ENCODE peak calls at places on chromosomes 5 and 9, in seven cellular contexts. One of them, this sample, is unnamed.

GRCh38 chr5:100746730-100747129 is 156.4 kb downstream of the ST8SIA4 start:
- DNase-seq in mesenchymal stem cell: no peak
- DNase-seq in H9: no peak
- DNase-seq in IMR-90: no peak
- DNase-seq in neuronal stem cell: no peak
- DNase-seq in trophoblast cell: no peak
- DNase-seq in H1: no peak
- DNase-seq in this sample: no peak

GRCh38 chr5:91151947-91152346 is 231.2 kb downstream of the ARRDC3 start:
- DNase-seq in H1: no peak
- DNase-seq in trophoblast cell: peak; percentile 64
- DNase-seq in IMR-90: peak; percentile 90
- DNase-seq in H9: no peak
- DNase-seq in neuronal stem cell: no peak
- DNase-seq in mesenchymal stem cell: peak; percentile 88
- DNase-seq in this sample: peak; percentile 49

GRCh38 chr5:154364845-154365244 is 81.0 kb upstream of the SAP30L start:
- DNase-seq in neuronal stem cell: no peak
- DNase-seq in trophoblast cell: no peak
- DNase-seq in H1: no peak
- DNase-seq in H9: no peak
- DNase-seq in mesenchymal stem cell: no peak
- DNase-seq in IMR-90: no peak
- DNase-seq in this sample: no peak

GRCh38 chr9:135070198-135070951 is 17.1 kb upstream of the OLFM1 start:
- DNase-seq in H9: peak; percentile 30
- DNase-seq in IMR-90: no peak
- DNase-seq in neuronal stem cell: no peak
- DNase-seq in H1: no peak
- DNase-seq in trophoblast cell: no peak
- DNase-seq in mesenchymal stem cell: no peak
- DNase-seq in this sample: peak; percentile 39

GRCh38 chr9:97387936-97388684 is 23.8 kb upstream of the TDRD7 start:
- DNase-seq in mesenchymal stem cell: no peak
- DNase-seq in H1: no peak
- DNase-seq in H9: peak; percentile 62
- DNase-seq in neuronal stem cell: no peak
- DNase-seq in IMR-90: no peak
- DNase-seq in trophoblast cell: no peak
- DNase-seq in this sample: peak; percentile 49

GRCh38 chr5:73796164-73797141 is 170.5 kb downstream of the ARHGEF28 start:
- DNase-seq in H9: no peak
- DNase-seq in IMR-90: peak; percentile 98
- DNase-seq in mesenchymal stem cell: peak; percentile 96
- DNase-seq in neuronal stem cell: no peak
- DNase-seq in trophoblast cell: peak; percentile 54
- DNase-seq in H1: no peak
- DNase-seq in this sample: peak; percentile 69

GRCh38 chr5:159208508-159209437 is 580 bp downstream of the RNF145 start:
- DNase-seq in H1: no peak
- DNase-seq in IMR-90: peak; percentile 28
- DNase-seq in trophoblast cell: peak; percentile 33
- DNase-seq in mesenchymal stem cell: peak; percentile 50
- DNase-seq in neuronal stem cell: peak; percentile 46
- DNase-seq in H9: peak; percentile 58
- DNase-seq in this sample: peak; percentile 86

GRCh38 chr5:34743878-34744277 is 87.8 kb downstream of the RAI14 start:
- DNase-seq in IMR-90: peak; percentile 96
- DNase-seq in mesenchymal stem cell: peak; percentile 96
- DNase-seq in H1: no peak
- DNase-seq in neuronal stem cell: no peak
- DNase-seq in trophoblast cell: peak; percentile 82
- DNase-seq in H9: no peak
- DNase-seq in this sample: no peak

GRCh38 chr5:2330731-2331130 is 420.7 kb downstream of the IRX2 start:
- DNase-seq in IMR-90: no peak
- DNase-seq in neuronal stem cell: no peak
- DNase-seq in H9: no peak
- DNase-seq in H1: no peak
- DNase-seq in trophoblast cell: no peak
- DNase-seq in mesenchymal stem cell: no peak
- DNase-seq in this sample: no peak

GRCh38 chr9:4666042-4666699 is at the start of gene SPATA6L:
- DNase-seq in trophoblast cell: peak; percentile 61
- DNase-seq in H9: peak; percentile 29
- DNase-seq in mesenchymal stem cell: peak; percentile 73
- DNase-seq in H1: no peak
- DNase-seq in neuronal stem cell: no peak
- DNase-seq in IMR-90: peak; percentile 45
- DNase-seq in this sample: peak; percentile 51

GRCh38 chr5:67402526-67402925 is 205.9 kb upstream of the CD180 start:
- DNase-seq in H1: no peak
- DNase-seq in mesenchymal stem cell: no peak
- DNase-seq in trophoblast cell: no peak
- DNase-seq in H9: no peak
- DNase-seq in neuronal stem cell: no peak
- DNase-seq in IMR-90: no peak
- DNase-seq in this sample: no peak

GRCh38 chr5:102411-103043 is 10.6 kb downstream of the PLEKHG4B start:
- DNase-seq in trophoblast cell: no peak
- DNase-seq in H9: no peak
- DNase-seq in H1: no peak
- DNase-seq in mesenchymal stem cell: no peak
- DNase-seq in neuronal stem cell: no peak
- DNase-seq in IMR-90: peak; percentile 8
- DNase-seq in this sample: no peak

GRCh38 chr9:96486351-96487029 is 36.5 kb downstream of the HABP4 start:
- DNase-seq in neuronal stem cell: no peak
- DNase-seq in mesenchymal stem cell: peak; percentile 78
- DNase-seq in H1: no peak
- DNase-seq in IMR-90: peak; percentile 82
- DNase-seq in trophoblast cell: no peak
- DNase-seq in H9: no peak
- DNase-seq in this sample: no peak

GRCh38 chr9:88658311-88658822 is 123.4 kb downstream of the NXNL2 start:
- DNase-seq in H9: no peak
- DNase-seq in mesenchymal stem cell: peak; percentile 30
- DNase-seq in trophoblast cell: no peak
- DNase-seq in IMR-90: no peak
- DNase-seq in neuronal stem cell: no peak
- DNase-seq in H1: no peak
- DNase-seq in this sample: no peak

GRCh38 chr5:170861855-170862766 is at the start of gene RANBP17:
- DNase-seq in trophoblast cell: peak; percentile 87
- DNase-seq in H9: peak; percentile 88
- DNase-seq in IMR-90: peak; percentile 67
- DNase-seq in mesenchymal stem cell: peak; percentile 82
- DNase-seq in H1: peak; percentile 64
- DNase-seq in neuronal stem cell: peak; percentile 71
- DNase-seq in this sample: peak; percentile 93

GRCh38 chr5:35404701-35405100 is 174.4 kb upstream of the PRLR start:
- DNase-seq in IMR-90: no peak
- DNase-seq in trophoblast cell: peak; percentile 51
- DNase-seq in H1: no peak
- DNase-seq in mesenchymal stem cell: no peak
- DNase-seq in H9: no peak
- DNase-seq in neuronal stem cell: no peak
- DNase-seq in this sample: no peak

GRCh38 chr9:88593537-88594185 is 58.7 kb downstream of the NXNL2 start:
- DNase-seq in trophoblast cell: peak; percentile 73
- DNase-seq in IMR-90: peak; percentile 74
- DNase-seq in mesenchymal stem cell: peak; percentile 71
- DNase-seq in H9: no peak
- DNase-seq in H1: no peak
- DNase-seq in neuronal stem cell: peak; percentile 12
- DNase-seq in this sample: peak; percentile 22

GRCh38 chr9:92439921-92440750 is 15.9 kb upstream of the OMD start:
- DNase-seq in mesenchymal stem cell: peak; percentile 35
- DNase-seq in trophoblast cell: peak; percentile 46
- DNase-seq in H1: no peak
- DNase-seq in H9: no peak
- DNase-seq in neuronal stem cell: no peak
- DNase-seq in IMR-90: peak; percentile 90
- DNase-seq in this sample: no peak

GRCh38 chr5:139157556-139157955 is 40.6 kb downstream of the SIL1 start:
- DNase-seq in neuronal stem cell: no peak
- DNase-seq in H9: no peak
- DNase-seq in IMR-90: no peak
- DNase-seq in trophoblast cell: peak; percentile 51
- DNase-seq in H1: no peak
- DNase-seq in mesenchymal stem cell: no peak
- DNase-seq in this sample: no peak

GRCh38 chr9:26937816-26938371 is 9.1 kb downstream of the PLAA start:
- DNase-seq in H1: no peak
- DNase-seq in trophoblast cell: no peak
- DNase-seq in mesenchymal stem cell: no peak
- DNase-seq in neuronal stem cell: no peak
- DNase-seq in IMR-90: no peak
- DNase-seq in H9: no peak
- DNase-seq in this sample: no peak
- H2BK5ac ChIP-seq in H1: no peak overlapping the region
- H2BK5ac ChIP-seq in trophoblast cell: no peak overlapping the region
- H2BK5ac ChIP-seq in mesenchymal stem cell: no peak overlapping the region
- H2BK5ac ChIP-seq in neuronal stem cell: no peak overlapping the region
- H2BK5ac ChIP-seq in IMR-90: no peak overlapping the region
- H2BK5ac ChIP-seq in H9: no peak overlapping the region
- H2BK5ac ChIP-seq in this sample: no peak overlapping the region

DNA sequence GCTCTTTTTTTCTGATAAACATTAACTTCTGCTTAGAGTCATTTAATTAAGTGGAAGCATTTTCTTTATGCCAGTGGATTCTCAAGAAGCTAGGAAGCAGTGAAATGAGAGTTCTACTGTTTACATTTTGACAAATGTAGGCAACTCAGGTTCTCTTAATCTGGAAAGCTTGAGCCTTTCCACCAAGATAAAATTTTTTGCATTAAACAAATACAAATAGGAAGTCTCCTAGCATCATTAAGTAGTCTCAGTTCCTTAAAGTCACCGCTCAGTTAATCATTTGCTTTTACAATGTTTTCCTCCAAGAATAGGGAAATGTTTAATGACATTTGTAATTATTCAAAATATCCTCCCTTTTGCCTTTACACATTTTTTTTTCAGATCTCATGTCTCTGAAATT is 290.4 kb upstream of the PDE4D start:
- DNase-seq in H9: no peak
- DNase-seq in neuronal stem cell: no peak
- DNase-seq in H1: no peak
- DNase-seq in trophoblast cell: no peak
- DNase-seq in mesenchymal stem cell: no peak
- DNase-seq in IMR-90: no peak
- DNase-seq in this sample: no peak
- H2BK5ac ChIP-seq in H9: no peak overlapping the region
- H2BK5ac ChIP-seq in neuronal stem cell: no peak overlapping the region
- H2BK5ac ChIP-seq in H1: no peak overlapping the region
- H2BK5ac ChIP-seq in trophoblast cell: no peak overlapping the region
- H2BK5ac ChIP-seq in mesenchymal stem cell: no peak overlapping the region
- H2BK5ac ChIP-seq in IMR-90: no peak overlapping the region
- H2BK5ac ChIP-seq in this sample: no peak overlapping the region

GRCh38 chr5:133433641-133434040 is 178.7 kb downstream of the FSTL4 start:
- DNase-seq in trophoblast cell: no peak
- DNase-seq in mesenchymal stem cell: no peak
- DNase-seq in IMR-90: no peak
- DNase-seq in neuronal stem cell: no peak
- DNase-seq in H1: no peak
- DNase-seq in H9: no peak
- DNase-seq in this sample: peak; percentile 50
- H2BK5ac ChIP-seq in trophoblast cell: no peak overlapping the region
- H2BK5ac ChIP-seq in mesenchymal stem cell: no peak overlapping the region
- H2BK5ac ChIP-seq in IMR-90: no peak overlapping the region
- H2BK5ac ChIP-seq in neuronal stem cell: no peak overlapping the region
- H2BK5ac ChIP-seq in H1: no peak overlapping the region
- H2BK5ac ChIP-seq in H9: no peak overlapping the region
- H2BK5ac ChIP-seq in this sample: no peak overlapping the region

GRCh38 chr5:58040851-58041250 is 419.0 kb downstream of the PLK2 start:
- DNase-seq in H9: no peak
- DNase-seq in H1: no peak
- DNase-seq in neuronal stem cell: no peak
- DNase-seq in IMR-90: no peak
- DNase-seq in mesenchymal stem cell: no peak
- DNase-seq in trophoblast cell: peak; percentile 0
- DNase-seq in this sample: no peak

GRCh38 chr5:58043607-58043945 is 416.3 kb downstream of the PLK2 start:
- DNase-seq in mesenchymal stem cell: no peak
- DNase-seq in trophoblast cell: no peak
- DNase-seq in H9: no peak
- DNase-seq in IMR-90: no peak
- DNase-seq in neuronal stem cell: no peak
- DNase-seq in H1: no peak
- DNase-seq in this sample: no peak

GRCh38 chr5:58044166-58044565 is 415.7 kb downstream of the PLK2 start:
- DNase-seq in H1: no peak
- DNase-seq in IMR-90: no peak
- DNase-seq in mesenchymal stem cell: no peak
- DNase-seq in neuronal stem cell: no peak
- DNase-seq in trophoblast cell: peak; percentile 91
- DNase-seq in H9: no peak
- DNase-seq in this sample: no peak

GRCh38 chr5:58041884-58042283 is 418.0 kb downstream of the PLK2 start:
- DNase-seq in IMR-90: no peak
- DNase-seq in mesenchymal stem cell: no peak
- DNase-seq in trophoblast cell: peak; percentile 1
- DNase-seq in neuronal stem cell: no peak
- DNase-seq in H9: no peak
- DNase-seq in H1: no peak
- DNase-seq in this sample: no peak

GRCh38 chr5:58042933-58043606 is 416.8 kb downstream of the PLK2 start:
- DNase-seq in trophoblast cell: peak; percentile 88
- DNase-seq in mesenchymal stem cell: peak; percentile 18
- DNase-seq in H1: no peak
- DNase-seq in neuronal stem cell: no peak
- DNase-seq in IMR-90: peak; percentile 16
- DNase-seq in H9: no peak
- DNase-seq in this sample: peak; percentile 89
- H2BK5ac ChIP-seq in trophoblast cell: no peak overlapping the region
- H2BK5ac ChIP-seq in mesenchymal stem cell: no peak overlapping the region
- H2BK5ac ChIP-seq in H1: no peak overlapping the region
- H2BK5ac ChIP-seq in neuronal stem cell: no peak overlapping the region
- H2BK5ac ChIP-seq in IMR-90: no peak overlapping the region
- H2BK5ac ChIP-seq in H9: no peak overlapping the region
- H2BK5ac ChIP-seq in this sample: no peak overlapping the region

DNA sequence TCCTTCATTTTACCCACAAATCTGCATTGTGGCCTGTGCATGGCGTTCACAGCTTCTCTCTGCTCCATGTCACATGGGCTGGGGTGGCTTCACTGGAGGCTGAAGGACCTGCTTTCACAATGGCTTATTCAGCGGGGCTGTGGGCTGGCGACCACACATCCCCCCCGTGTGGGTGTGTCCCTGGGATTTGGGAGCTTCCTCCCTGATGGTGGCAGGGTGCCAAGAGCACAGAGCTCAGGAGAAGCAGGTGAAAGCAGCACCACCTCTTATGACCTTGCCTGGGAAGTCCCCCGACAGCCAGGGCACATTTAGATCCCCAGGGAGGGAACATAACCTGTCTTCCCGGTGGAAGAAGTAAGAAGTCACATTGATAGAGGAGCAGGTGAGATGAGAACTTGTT is 5.0 kb upstream of the MED10 start:
- DNase-seq in neuronal stem cell: no peak
- DNase-seq in H9: no peak
- DNase-seq in H1: no peak
- DNase-seq in mesenchymal stem cell: no peak
- DNase-seq in trophoblast cell: no peak
- DNase-seq in IMR-90: no peak
- DNase-seq in this sample: no peak
- H2BK5ac ChIP-seq in neuronal stem cell: peak overlapping the region; percentile 53
- H2BK5ac ChIP-seq in H9: no peak overlapping the region
- H2BK5ac ChIP-seq in H1: no peak overlapping the region
- H2BK5ac ChIP-seq in mesenchymal stem cell: no peak overlapping the region
- H2BK5ac ChIP-seq in trophoblast cell: peak overlapping the region; percentile 18
- H2BK5ac ChIP-seq in IMR-90: no peak overlapping the region
- H2BK5ac ChIP-seq in this sample: no peak overlapping the region